ENCODE peak calls at places on chromosomes 12 and 14, in eight cellular contexts. One of them, this sample, is unnamed.

GRCh38 chr12:46970636-46971035 is 108.8 kb upstream of the PCED1B start:
- DNase-seq in SK-N-SH: no peak
- DNase-seq in GM23338: no peak
- DNase-seq in HCT116: no peak
- DNase-seq in MM.1S: no peak
- DNase-seq in hepatocyte: no peak
- DNase-seq in PC-3: no peak
- DNase-seq in GM23248: peak; percentile 26
- DNase-seq in this sample: no peak

GRCh38 chr12:46153267-46153872 is 115.5 kb downstream of the SLC38A1 start:
- DNase-seq in SK-N-SH: peak; percentile 20
- DNase-seq in GM23338: peak; percentile 56
- DNase-seq in HCT116: peak; percentile 18
- DNase-seq in MM.1S: peak; percentile 45
- DNase-seq in hepatocyte: peak; percentile 26
- DNase-seq in PC-3: peak; percentile 56
- DNase-seq in GM23248: peak; percentile 78
- DNase-seq in this sample: peak; percentile 20

GRCh38 chr14:71716371-71716770 is 215.9 kb upstream of the RGS6 start:
- DNase-seq in SK-N-SH: no peak
- DNase-seq in GM23338: no peak
- DNase-seq in HCT116: no peak
- DNase-seq in MM.1S: no peak
- DNase-seq in hepatocyte: no peak
- DNase-seq in PC-3: no peak
- DNase-seq in GM23248: peak; percentile 84
- DNase-seq in this sample: no peak

GRCh38 chr14:55373784-55374725 is 37.6 kb downstream of the ATG14 start:
- DNase-seq in SK-N-SH: no peak
- DNase-seq in GM23338: no peak
- DNase-seq in HCT116: peak; percentile 40
- DNase-seq in MM.1S: no peak
- DNase-seq in hepatocyte: peak; percentile 42
- DNase-seq in PC-3: peak; percentile 90
- DNase-seq in GM23248: peak; percentile 78
- DNase-seq in this sample: no peak

GRCh38 chr12:47141459-47141858 is 61.7 kb upstream of the AMIGO2 start:
- DNase-seq in SK-N-SH: no peak
- DNase-seq in GM23338: peak; percentile 34
- DNase-seq in HCT116: no peak
- DNase-seq in MM.1S: no peak
- DNase-seq in hepatocyte: no peak
- DNase-seq in PC-3: peak; percentile 14
- DNase-seq in GM23248: no peak
- DNase-seq in this sample: no peak

GRCh38 chr12:2553388-2554126 is 241.2 kb upstream of the FKBP4 start:
- DNase-seq in SK-N-SH: no peak
- DNase-seq in GM23338: no peak
- DNase-seq in HCT116: no peak
- DNase-seq in MM.1S: no peak
- DNase-seq in hepatocyte: no peak
- DNase-seq in PC-3: no peak
- DNase-seq in GM23248: no peak
- DNase-seq in this sample: no peak

GRCh38 chr12:42143401-42144173 is 1.1 kb downstream of the GXYLT1 start:
- DNase-seq in SK-N-SH: peak; percentile 34
- DNase-seq in GM23338: no peak
- DNase-seq in HCT116: no peak
- DNase-seq in MM.1S: peak; percentile 31
- DNase-seq in hepatocyte: peak; percentile 20
- DNase-seq in PC-3: peak; percentile 35
- DNase-seq in GM23248: peak; percentile 46
- DNase-seq in this sample: peak; percentile 9

GRCh38 chr12:94644622-94645021 is 5.7 kb downstream of the TMCC3 start:
- DNase-seq in SK-N-SH: no peak
- DNase-seq in GM23338: no peak
- DNase-seq in HCT116: no peak
- DNase-seq in MM.1S: no peak
- DNase-seq in hepatocyte: no peak
- DNase-seq in PC-3: peak; percentile 92
- DNase-seq in GM23248: peak; percentile 70
- DNase-seq in this sample: no peak

GRCh38 chr14:83706555-83706954 is 1823.4 kb upstream of the FLRT2 start:
- DNase-seq in SK-N-SH: peak; percentile 1
- DNase-seq in GM23338: peak; percentile 93
- DNase-seq in HCT116: no peak
- DNase-seq in MM.1S: no peak
- DNase-seq in hepatocyte: no peak
- DNase-seq in PC-3: no peak
- DNase-seq in GM23248: no peak
- DNase-seq in this sample: peak; percentile 77

GRCh38 chr12:95742586-95742985 is 48.0 kb downstream of the NTN4 start:
- DNase-seq in SK-N-SH: no peak
- DNase-seq in GM23338: no peak
- DNase-seq in HCT116: no peak
- DNase-seq in MM.1S: no peak
- DNase-seq in hepatocyte: no peak
- DNase-seq in PC-3: no peak
- DNase-seq in GM23248: no peak
- DNase-seq in this sample: no peak

GRCh38 chr12:52867636-52868035 is 18.8 kb upstream of the KRT78 start:
- DNase-seq in SK-N-SH: no peak
- DNase-seq in GM23338: peak; percentile 54
- DNase-seq in HCT116: no peak
- DNase-seq in MM.1S: no peak
- DNase-seq in hepatocyte: no peak
- DNase-seq in PC-3: no peak
- DNase-seq in GM23248: peak; percentile 15
- DNase-seq in this sample: no peak

GRCh38 chr12:97575792-97576191 is 113.2 kb downstream of the RMST start:
- DNase-seq in SK-N-SH: no peak
- DNase-seq in GM23338: no peak
- DNase-seq in HCT116: no peak
- DNase-seq in MM.1S: no peak
- DNase-seq in hepatocyte: peak; percentile 18
- DNase-seq in PC-3: peak; percentile 80
- DNase-seq in GM23248: no peak
- DNase-seq in this sample: no peak

GRCh38 chr12:121453629-121454028 is 53.7 kb downstream of the RNF34 start:
- DNase-seq in SK-N-SH: no peak
- DNase-seq in GM23338: peak; percentile 51
- DNase-seq in HCT116: no peak
- DNase-seq in MM.1S: no peak
- DNase-seq in hepatocyte: no peak
- DNase-seq in PC-3: no peak
- DNase-seq in GM23248: no peak
- DNase-seq in this sample: no peak

GRCh38 chr12:58607805-58608204 is 312.5 kb downstream of the LRIG3 start:
- DNase-seq in SK-N-SH: no peak
- DNase-seq in GM23338: no peak
- DNase-seq in HCT116: no peak
- DNase-seq in MM.1S: no peak
- DNase-seq in hepatocyte: no peak
- DNase-seq in PC-3: no peak
- DNase-seq in GM23248: no peak
- DNase-seq in this sample: no peak

GRCh38 chr14:102571043-102571442 is 21.4 kb upstream of the RCOR1 start:
- DNase-seq in SK-N-SH: peak; percentile 67
- DNase-seq in GM23338: no peak
- DNase-seq in HCT116: no peak
- DNase-seq in MM.1S: no peak
- DNase-seq in hepatocyte: no peak
- DNase-seq in PC-3: no peak
- DNase-seq in GM23248: no peak
- DNase-seq in this sample: no peak

GRCh38 chr14:32434180-32434579 is 105.1 kb downstream of the AKAP6 start:
- DNase-seq in SK-N-SH: no peak
- DNase-seq in GM23338: no peak
- DNase-seq in HCT116: no peak
- DNase-seq in MM.1S: no peak
- DNase-seq in hepatocyte: no peak
- DNase-seq in PC-3: no peak
- DNase-seq in GM23248: no peak
- DNase-seq in this sample: no peak

GRCh38 chr14:99757331-99758070 is 35.7 kb upstream of the EML1 start:
- DNase-seq in SK-N-SH: no peak
- DNase-seq in GM23338: no peak
- DNase-seq in HCT116: peak; percentile 66
- DNase-seq in MM.1S: no peak
- DNase-seq in hepatocyte: no peak
- DNase-seq in PC-3: peak; percentile 98
- DNase-seq in GM23248: peak; percentile 100
- DNase-seq in this sample: no peak

GRCh38 chr12:32312049-32312670 is 87.2 kb upstream of the FGD4 start:
- DNase-seq in SK-N-SH: peak; percentile 44
- DNase-seq in GM23338: peak; percentile 80
- DNase-seq in HCT116: peak; percentile 55
- DNase-seq in MM.1S: peak; percentile 66
- DNase-seq in hepatocyte: peak; percentile 81
- DNase-seq in PC-3: peak; percentile 68
- DNase-seq in GM23248: peak; percentile 81
- DNase-seq in this sample: peak; percentile 68

GRCh38 chr12:51395283-51396230 is 4.4 kb upstream of the GALNT6 start:
- DNase-seq in SK-N-SH: peak; percentile 52
- DNase-seq in GM23338: no peak
- DNase-seq in HCT116: no peak
- DNase-seq in MM.1S: no peak
- DNase-seq in hepatocyte: no peak
- DNase-seq in PC-3: no peak
- DNase-seq in GM23248: no peak
- DNase-seq in this sample: no peak
- TF ChIP-seq EZH2phosphoT487 in SK-N-SH: no peak
- TF ChIP-seq EZH2phosphoT487 in GM23338: no peak
- TF ChIP-seq EZH2phosphoT487 in HCT116: no peak
- TF ChIP-seq EZH2phosphoT487 in MM.1S: no peak
- TF ChIP-seq EZH2phosphoT487 in hepatocyte: no peak
- TF ChIP-seq EZH2phosphoT487 in PC-3: no peak
- TF ChIP-seq EZH2phosphoT487 in GM23248: no peak
- TF ChIP-seq EZH2phosphoT487 in this sample: no peak

DNA sequence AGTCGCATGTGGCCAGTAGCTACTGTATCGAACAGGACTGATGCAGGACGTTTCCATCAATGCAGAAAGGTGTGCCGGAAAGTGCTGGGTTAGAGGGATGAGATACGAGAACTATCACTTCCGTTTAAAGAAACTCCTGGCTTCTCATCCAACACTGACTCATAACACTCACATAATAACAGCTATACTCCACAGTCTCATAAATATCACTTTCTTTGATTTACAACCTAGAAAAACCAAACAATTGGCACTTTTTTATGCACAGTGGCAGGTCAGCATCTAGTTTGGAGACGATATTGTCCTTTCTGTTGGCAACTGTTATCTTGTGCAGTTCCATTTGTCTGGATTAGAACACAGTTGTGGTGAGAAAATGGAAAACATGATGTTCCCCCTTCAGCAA is 43.4 kb downstream of the SLC25A21 start:
- DNase-seq in SK-N-SH: no peak
- DNase-seq in GM23338: no peak
- DNase-seq in HCT116: no peak
- DNase-seq in MM.1S: no peak
- DNase-seq in hepatocyte: no peak
- DNase-seq in PC-3: peak; percentile 60
- DNase-seq in GM23248: no peak
- DNase-seq in this sample: no peak
- H3K27me3 ChIP-seq in SK-N-SH: no peaks in the 10 kb centered on the region
- H3K27me3 ChIP-seq in GM23338: no peaks in the 10 kb centered on the region
- H3K27me3 ChIP-seq in HCT116: no peaks in the 10 kb centered on the region
- H3K27me3 ChIP-seq in MM.1S: no peaks in the 10 kb centered on the region
- H3K27me3 ChIP-seq in hepatocyte: no peaks in the 10 kb centered on the region
- H3K27me3 ChIP-seq in PC-3: no peaks in the 10 kb centered on the region
- H3K27me3 ChIP-seq in GM23248: no peaks in the 10 kb centered on the region
- H3K27me3 ChIP-seq in this sample: no peaks in the 10 kb centered on the region

GRCh38 chr14:90137807-90138206 is 76.0 kb downstream of the KCNK13 start:
- DNase-seq in SK-N-SH: no peak
- DNase-seq in GM23338: no peak
- DNase-seq in HCT116: no peak
- DNase-seq in MM.1S: no peak
- DNase-seq in hepatocyte: no peak
- DNase-seq in PC-3: peak; percentile 23
- DNase-seq in GM23248: no peak
- DNase-seq in this sample: no peak

GRCh38 chr14:90140956-90141316 is 79.1 kb downstream of the KCNK13 start:
- DNase-seq in SK-N-SH: no peak
- DNase-seq in GM23338: peak; percentile 7
- DNase-seq in HCT116: no peak
- DNase-seq in MM.1S: no peak
- DNase-seq in hepatocyte: no peak
- DNase-seq in PC-3: peak; percentile 81
- DNase-seq in GM23248: peak; percentile 9
- DNase-seq in this sample: no peak

GRCh38 chr14:90136904-90137303 is 75.1 kb downstream of the KCNK13 start:
- DNase-seq in SK-N-SH: no peak
- DNase-seq in GM23338: no peak
- DNase-seq in HCT116: no peak
- DNase-seq in MM.1S: no peak
- DNase-seq in hepatocyte: no peak
- DNase-seq in PC-3: peak; percentile 9
- DNase-seq in GM23248: no peak
- DNase-seq in this sample: no peak

GRCh38 chr14:90139199-90139598 is 77.4 kb downstream of the KCNK13 start:
- DNase-seq in SK-N-SH: no peak
- DNase-seq in GM23338: no peak
- DNase-seq in HCT116: no peak
- DNase-seq in MM.1S: no peak
- DNase-seq in hepatocyte: no peak
- DNase-seq in PC-3: no peak
- DNase-seq in GM23248: no peak
- DNase-seq in this sample: no peak

GRCh38 chr14:90140298-90140955 is 78.6 kb downstream of the KCNK13 start:
- DNase-seq in SK-N-SH: no peak
- DNase-seq in GM23338: peak; percentile 11
- DNase-seq in HCT116: no peak
- DNase-seq in MM.1S: no peak
- DNase-seq in hepatocyte: no peak
- DNase-seq in PC-3: peak; percentile 59
- DNase-seq in GM23248: no peak
- DNase-seq in this sample: no peak
- H3K27ac ChIP-seq in SK-N-SH: no peak overlapping the region
- H3K27ac ChIP-seq in GM23338: no peak overlapping the region
- H3K27ac ChIP-seq in HCT116: no peak overlapping the region
- H3K27ac ChIP-seq in MM.1S: no peak overlapping the region
- H3K27ac ChIP-seq in hepatocyte: no peak overlapping the region
- H3K27ac ChIP-seq in PC-3: peak overlapping the region; percentile 87
- H3K27ac ChIP-seq in GM23248: no peak overlapping the region
- H3K27ac ChIP-seq in this sample: no peak overlapping the region

DNA sequence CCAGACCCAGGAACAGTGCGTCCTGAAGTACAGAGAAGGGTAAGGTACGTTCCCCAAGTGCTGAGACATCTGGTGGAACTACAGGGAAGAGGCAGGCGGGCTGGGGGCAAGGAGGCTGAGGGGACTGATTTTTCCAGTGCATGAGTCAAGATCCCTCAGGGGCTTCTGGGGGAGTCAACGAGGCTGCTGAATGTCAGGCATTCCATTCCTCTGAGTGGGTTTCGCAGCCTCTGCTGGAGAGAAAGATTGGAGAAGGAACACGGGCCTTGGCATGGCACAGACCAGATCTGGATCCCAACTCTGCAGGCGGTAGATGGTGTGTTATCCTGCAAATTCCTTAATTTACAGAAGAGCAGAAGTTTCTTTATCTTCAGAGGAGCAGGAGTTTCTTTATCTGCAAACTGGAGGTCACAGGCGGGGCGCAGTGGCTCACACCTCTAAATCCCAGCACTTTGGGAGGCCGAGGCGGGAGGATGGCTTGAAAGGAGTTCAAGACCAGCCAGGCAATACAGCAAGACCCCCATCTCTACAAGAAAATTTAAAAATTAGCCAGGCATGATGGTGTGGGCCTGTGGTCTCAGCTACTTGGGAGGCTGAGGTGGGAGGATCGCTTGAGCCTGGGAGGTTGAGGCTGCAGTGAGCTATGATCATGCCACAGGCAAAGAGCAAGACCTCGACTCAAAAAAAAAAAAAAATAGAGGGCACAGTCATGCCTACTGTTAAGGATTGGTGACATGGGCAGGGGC is 132.6 kb upstream of the MAP1LC3B2 start:
- DNase-seq in SK-N-SH: peak; percentile 35
- DNase-seq in GM23338: peak; percentile 89
- DNase-seq in HCT116: peak; percentile 87
- DNase-seq in MM.1S: no peak
- DNase-seq in hepatocyte: peak; percentile 91
- DNase-seq in PC-3: peak; percentile 99
- DNase-seq in GM23248: peak; percentile 98
- DNase-seq in this sample: peak; percentile 50
- TF ChIP-seq EZH2phosphoT487 in SK-N-SH: no peak
- TF ChIP-seq EZH2phosphoT487 in GM23338: no peak
- TF ChIP-seq EZH2phosphoT487 in HCT116: no peak
- TF ChIP-seq EZH2phosphoT487 in MM.1S: no peak
- TF ChIP-seq EZH2phosphoT487 in hepatocyte: no peak
- TF ChIP-seq EZH2phosphoT487 in PC-3: no peak
- TF ChIP-seq EZH2phosphoT487 in GM23248: no peak
- TF ChIP-seq EZH2phosphoT487 in this sample: no peak

This sample was measured in neural progenitor cell.